ENCODE peak calls at places on chromosomes 7 and 10, in ten cellular contexts. V is caudate nucleus; X is ascending aorta; Z is neuronal stem cell; L is brain microvascular endothelial cell; P is DND-41; O is naive thymus-derived CD4-positive, alpha-beta T cell; H is cardiac muscle cell; K is A549; S is CD4-positive, CD25-positive, alpha-beta regulatory T cell. Y is an unnamed sample.

GRCh38 chr10:24256619-24257018 is 47.7 kb downstream of the KIAA1217 start:
- DNase-seq in V (no peak), X (no peak), Z (no peak), L (no peak), P (no peak), O (no peak), H (no peak), K (no peak), S (no peak), Y (no peak)

GRCh38 chr7:46215987-46216567 is 295.0 kb upstream of the IGFBP3 start:
- DNase-seq in V (no peak), X (no peak), Z (peak), L (no peak), P (no peak), O (no peak), H (peak), K (no peak), S (no peak), Y (peak)

GRCh38 chr10:29932991-29933390 is 126.4 kb downstream of the JCAD start:
- DNase-seq in V (no peak), X (no peak), Z (no peak), L (no peak), P (no peak), O (no peak), H (no peak), K (no peak), S (no peak), Y (no peak)

GRCh38 chr10:124372906-124373305 is 45.8 kb downstream of the OAT start:
- DNase-seq in V (no peak), X (no peak), Z (no peak), L (no peak), P (no peak), O (no peak), H (no peak), K (no peak), S (no peak), Y (no peak)

GRCh38 chr7:130294314-130294713 is 1.4 kb downstream of the CPA4 start:
- DNase-seq in V (no peak), X (no peak), Z (no peak), L (no peak), P (peak), O (no peak), H (no peak), K (no peak), S (no peak), Y (peak)

GRCh38 chr10:45058580-45058979 is 57.9 kb downstream of the ZNF22 start:
- DNase-seq in V (no peak), X (no peak), Z (no peak), L (no peak), P (no peak), O (no peak), H (peak), K (no peak), S (no peak), Y (no peak)

GRCh38 chr10:108037061-108037460 is 872.6 kb upstream of the SORCS1 start:
- DNase-seq in V (no peak), X (no peak), Z (no peak), L (no peak), P (no peak), O (no peak), H (no peak), K (no peak), S (no peak), Y (no peak)

GRCh38 chr7:80047856-80048459 is 86.7 kb upstream of the GNAI1 start:
- DNase-seq in V (no peak), X (no peak), Z (no peak), L (no peak), P (no peak), O (no peak), H (peak), K (peak), S (peak), Y (no peak)

GRCh38 chr7:2894118-2894940 is 50.2 kb upstream of the GNA12 start:
- DNase-seq in V (no peak), X (no peak), Z (no peak), L (no peak), P (peak), O (peak), H (no peak), K (no peak), S (peak), Y (no peak)

GRCh38 chr7:84997626-84998025 is 189.2 kb downstream of the SEMA3D start:
- DNase-seq in V (no peak), X (no peak), Z (no peak), L (no peak), P (no peak), O (no peak), H (no peak), K (no peak), S (no peak), Y (no peak)

GRCh38 chr10:70234668-70235447 is 1.6 kb upstream of the PPA1 start:
- DNase-seq in V (no peak), X (no peak), Z (no peak), L (peak), P (no peak), O (no peak), H (peak), K (no peak), S (no peak), Y (no peak)

GRCh38 chr7:139457153-139457946 is 26.1 kb downstream of the KLRG2 start:
- DNase-seq in V (no peak), X (no peak), Z (no peak), L (no peak), P (no peak), O (no peak), H (peak), K (no peak), S (no peak), Y (no peak)

GRCh38 chr10:101574354-101574753 is 13.7 kb downstream of the POLL start:
- DNase-seq in V (no peak), X (no peak), Z (no peak), L (no peak), P (no peak), O (no peak), H (no peak), K (no peak), S (no peak), Y (no peak)

GRCh38 chr7:104791065-104791464 is 222.9 kb upstream of the KMT2E start:
- DNase-seq in V (no peak), X (no peak), Z (no peak), L (peak), P (no peak), O (no peak), H (peak), K (no peak), S (no peak), Y (peak)

GRCh38 chr10:12659706-12660105 is 310.4 kb downstream of the CAMK1D start:
- DNase-seq in V (no peak), X (no peak), Z (no peak), L (no peak), P (no peak), O (no peak), H (no peak), K (no peak), S (no peak), Y (no peak)

GRCh38 chr10:131126321-131127121 is 185.0 kb downstream of the TCERG1L start:
- DNase-seq in V (no peak), X (no peak), Z (no peak), L (no peak), P (peak), O (peak), H (no peak), K (no peak), S (no peak), Y (no peak)

GRCh38 chr10:1116051-1116450 is 59.9 kb downstream of the WDR37 start:
- DNase-seq in V (no peak), X (peak), Z (no peak), L (no peak), P (no peak), O (no peak), H (no peak), K (no peak), S (no peak), Y (no peak)

GRCh38 chr10:127349737-127350136 is 153.3 kb upstream of the INSYN2A start:
- DNase-seq in V (no peak), X (no peak), Z (no peak), L (no peak), P (no peak), O (no peak), H (no peak), K (no peak), S (no peak), Y (no peak)

GRCh38 chr10:92897916-92898315 is 49.6 kb downstream of the EXOC6 start:
- DNase-seq in V (no peak), X (no peak), Z (no peak), L (no peak), P (no peak), O (no peak), H (no peak), K (no peak), S (no peak), Y (no peak)

GRCh38 chr10:102804382-102804781 is 32.8 kb downstream of the CYP17A1 start:
- DNase-seq in V (no peak), X (no peak), Z (no peak), L (no peak), P (no peak), O (no peak), H (no peak), K (no peak), S (no peak), Y (no peak)

GRCh38 chr7:2510909-2511768 is 8.4 kb upstream of the LFNG start:
- DNase-seq in V (no peak), X (no peak), Z (no peak), L (no peak), P (no peak), O (peak), H (no peak), K (no peak), S (peak), Y (no peak)

GRCh38 chr10:5545426-5545777 is 20.6 kb downstream of the CALML3 start:
- DNase-seq in V (no peak), X (no peak), Z (no peak), L (no peak), P (no peak), O (no peak), H (no peak), K (no peak), S (no peak), Y (no peak)

GRCh38 chr7:155205368-155206285 is 92.1 kb upstream of the INSIG1 start:
- DNase-seq in V (no peak), X (peak), Z (no peak), L (peak), P (peak), O (peak), H (peak), K (peak), S (peak), Y (peak)

GRCh38 chr7:113582471-113582870 is 336.3 kb downstream of the PPP1R3A start:
- DNase-seq in V (no peak), X (no peak), Z (no peak), L (peak), P (no peak), O (no peak), H (no peak), K (no peak), S (no peak), Y (peak)

GRCh38 chr10:97023401-97024180 is 162.2 kb downstream of the SLIT1 start:
- DNase-seq in V (no peak), X (peak), Z (no peak), L (no peak), P (no peak), O (no peak), H (peak), K (no peak), S (no peak), Y (no peak)

GRCh38 chr10:128059266-128059850 is 66.9 kb downstream of the MKI67 start:
- DNase-seq in V (no peak), X (peak), Z (no peak), L (no peak), P (no peak), O (no peak), H (no peak), K (no peak), S (no peak), Y (no peak)

GRCh38 chr10:84540617-84541288 is 212.4 kb downstream of the CCSER2 start:
- DNase-seq in V (no peak), X (peak), Z (peak), L (peak), P (peak), O (peak), H (peak), K (peak), S (peak), Y (no peak)

GRCh38 chr10:106571216-106571954 is 593.1 kb downstream of the SORCS1 start:
- DNase-seq in V (peak), X (no peak), Z (peak), L (peak), P (no peak), O (no peak), H (peak), K (no peak), S (no peak), Y (no peak)

GRCh38 chr10:96921655-96922054 is 89.6 kb downstream of the LCOR start:
- DNase-seq in V (no peak), X (no peak), Z (no peak), L (no peak), P (no peak), O (no peak), H (no peak), K (no peak), S (no peak), Y (no peak)

GRCh38 chr7:27095050-27095896 is 527 bp downstream of the HOXA1 start:
- DNase-seq in V (no peak), X (no peak), Z (peak), L (no peak), P (no peak), O (no peak), H (no peak), K (no peak), S (no peak), Y (no peak)

GRCh38 chr7:80719261-80719660 is 80.8 kb downstream of the CD36 start:
- DNase-seq in V (no peak), X (no peak), Z (no peak), L (peak), P (no peak), O (no peak), H (no peak), K (no peak), S (no peak), Y (peak)

GRCh38 chr7:128117691-128118090 is 86.5 kb upstream of the LRRC4 start:
- DNase-seq in V (no peak), X (peak), Z (no peak), L (no peak), P (no peak), O (no peak), H (no peak), K (no peak), S (no peak), Y (no peak)

GRCh38 chr7:142795339-142795863 is 24.6 kb downstream of the PRSS2 start:
- DNase-seq in V (no peak), X (peak), Z (no peak), L (no peak), P (peak), O (peak), H (no peak), K (no peak), S (peak), Y (no peak)

GRCh38 chr10:44278669-44279337 is 106.1 kb downstream of the CXCL12 start:
- DNase-seq in V (no peak), X (no peak), Z (no peak), L (no peak), P (no peak), O (no peak), H (no peak), K (peak), S (no peak), Y (no peak)

GRCh38 chr10:35356725-35357092 is 20.4 kb downstream of the CCNY start:
- DNase-seq in V (no peak), X (no peak), Z (no peak), L (no peak), P (peak), O (no peak), H (no peak), K (no peak), S (no peak), Y (no peak)

GRCh38 chr7:12951397-12951801 is 264.0 kb downstream of the ARL4A start:
- DNase-seq in V (no peak), X (no peak), Z (no peak), L (peak), P (no peak), O (no peak), H (peak), K (peak), S (no peak), Y (no peak)

GRCh38 chr7:116142850-116143249 is 67.5 kb upstream of the TES start:
- DNase-seq in V (no peak), X (no peak), Z (no peak), L (no peak), P (peak), O (no peak), H (no peak), K (no peak), S (peak), Y (no peak)

GRCh38 chr10:94211187-94211529 is 151.6 kb downstream of the NOC3L start:
- DNase-seq in V (no peak), X (no peak), Z (no peak), L (no peak), P (no peak), O (no peak), H (no peak), K (no peak), S (no peak), Y (no peak)

GRCh38 chr10:44517635-44518034 is 132.7 kb upstream of the CXCL12 start:
- DNase-seq in V (no peak), X (no peak), Z (no peak), L (no peak), P (peak), O (no peak), H (no peak), K (no peak), S (no peak), Y (no peak)

GRCh38 chr10:58513189-58514101 is 773 bp downstream of the BICC1 start:
- DNase-seq in V (no peak), X (peak), Z (peak), L (peak), P (no peak), O (no peak), H (peak), K (peak), S (no peak), Y (no peak)
- H3K27ac ChIP-seq in V (no peak), X (peak), Z (no peak), L (peak), P (no peak), O (no peak), H (peak), K (peak), S (no peak), Y (peak)

DNA sequence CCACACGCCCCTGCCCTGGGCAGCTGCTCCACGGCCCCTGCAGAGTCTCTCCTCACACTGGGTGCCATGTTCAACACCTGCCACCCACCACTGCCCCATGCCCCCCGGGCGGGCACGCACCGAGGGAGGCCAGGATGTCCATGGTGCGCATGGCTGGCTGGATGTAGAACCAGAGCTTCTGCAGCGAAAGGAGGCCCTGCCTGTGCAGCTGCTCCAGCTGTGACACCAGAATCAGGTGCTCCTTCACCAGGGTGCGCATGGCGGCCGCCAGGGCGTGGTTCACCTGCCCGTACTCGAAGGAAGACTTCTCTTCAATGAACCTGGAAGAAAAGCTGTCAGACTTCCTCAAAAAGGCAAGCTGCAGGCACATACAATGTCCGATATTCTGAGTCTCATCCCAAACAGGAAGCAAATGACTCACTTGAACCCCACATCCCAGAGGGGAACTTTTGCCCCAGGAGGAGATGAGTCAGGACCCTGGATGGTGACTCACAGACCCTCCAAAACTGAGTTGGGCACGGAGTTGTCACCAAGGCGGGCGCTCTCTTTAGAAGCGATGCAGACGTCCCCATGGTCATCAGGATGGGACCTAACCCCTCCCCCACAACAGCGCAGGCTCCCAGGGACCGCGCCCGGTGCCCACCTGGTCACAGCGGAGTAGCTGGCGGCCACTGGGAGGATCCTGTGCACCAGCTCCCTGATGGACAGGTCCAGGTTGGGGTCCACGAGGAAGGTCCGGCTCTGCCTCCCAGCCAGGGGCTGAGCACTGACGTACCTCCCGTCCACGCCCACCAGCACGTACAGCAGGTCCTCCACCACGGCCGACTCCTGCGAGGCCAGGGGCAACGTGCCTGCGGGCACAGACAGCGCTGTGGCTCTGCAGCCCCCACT is 15.5 kb downstream of the TUBGCP2 start:
- DNase-seq in V (no peak), X (no peak), Z (no peak), L (peak), P (no peak), O (no peak), H (peak), K (peak), S (no peak), Y (no peak)
- H3K27ac ChIP-seq in V (no peak), X (peak), Z (no peak), L (no peak), P (no peak), O (no peak), H (no peak), K (no peak), S (no peak), Y (peak)

DNA sequence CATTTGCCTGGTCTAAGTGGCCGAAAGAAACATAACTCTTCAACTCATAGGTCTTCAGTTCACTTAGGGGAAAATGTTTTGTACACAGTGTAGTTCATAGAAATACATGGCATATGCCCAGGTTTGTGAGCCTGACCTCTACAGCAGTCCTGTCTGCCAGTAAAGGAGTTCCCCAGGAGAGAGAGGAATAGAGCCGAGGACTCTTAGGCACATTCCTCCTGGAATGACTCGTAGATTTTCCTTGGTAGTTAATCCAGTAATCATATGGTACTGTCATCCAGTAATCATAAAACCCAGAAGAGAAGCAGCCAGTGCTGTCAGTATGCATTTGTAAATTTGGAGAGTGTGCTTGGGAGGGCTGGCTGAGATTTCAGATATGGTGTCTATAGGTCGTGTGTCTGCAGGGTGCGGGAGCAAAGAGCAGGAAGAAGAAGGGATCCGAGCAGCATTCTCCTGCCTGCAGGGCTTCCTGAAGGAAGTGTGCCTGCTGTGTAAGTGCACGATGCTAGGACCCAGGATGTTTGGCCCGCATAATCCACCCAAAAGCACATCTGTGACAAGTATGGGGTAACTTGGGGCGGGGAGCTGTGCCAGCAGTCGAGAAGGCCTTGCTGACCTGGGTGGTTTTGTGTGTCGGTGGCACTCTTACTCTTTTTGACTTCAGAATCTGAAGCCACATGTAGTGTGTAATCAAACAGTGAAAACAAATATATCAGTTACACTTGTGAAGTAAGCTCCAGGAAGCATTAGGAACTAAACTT is 13.9 kb downstream of the EIF4H start:
- DNase-seq in V (no peak), X (no peak), Z (no peak), L (no peak), P (no peak), O (no peak), H (peak), K (no peak), S (no peak), Y (no peak)
- H3K27ac ChIP-seq in V (no peak), X (no peak), Z (no peak), L (no peak), P (no peak), O (no peak), H (peak), K (no peak), S (no peak), Y (peak)

GRCh38 chr7:49295136-49295535 is 370.8 kb downstream of the CDC14C start:
- DNase-seq in V (no peak), X (no peak), Z (no peak), L (no peak), P (no peak), O (no peak), H (peak), K (no peak), S (no peak), Y (peak)
- H3K27ac ChIP-seq in V (no peak), X (no peak), Z (no peak), L (no peak), P (no peak), O (no peak), H (no peak), K (no peak), S (no peak), Y (peak)

DNA sequence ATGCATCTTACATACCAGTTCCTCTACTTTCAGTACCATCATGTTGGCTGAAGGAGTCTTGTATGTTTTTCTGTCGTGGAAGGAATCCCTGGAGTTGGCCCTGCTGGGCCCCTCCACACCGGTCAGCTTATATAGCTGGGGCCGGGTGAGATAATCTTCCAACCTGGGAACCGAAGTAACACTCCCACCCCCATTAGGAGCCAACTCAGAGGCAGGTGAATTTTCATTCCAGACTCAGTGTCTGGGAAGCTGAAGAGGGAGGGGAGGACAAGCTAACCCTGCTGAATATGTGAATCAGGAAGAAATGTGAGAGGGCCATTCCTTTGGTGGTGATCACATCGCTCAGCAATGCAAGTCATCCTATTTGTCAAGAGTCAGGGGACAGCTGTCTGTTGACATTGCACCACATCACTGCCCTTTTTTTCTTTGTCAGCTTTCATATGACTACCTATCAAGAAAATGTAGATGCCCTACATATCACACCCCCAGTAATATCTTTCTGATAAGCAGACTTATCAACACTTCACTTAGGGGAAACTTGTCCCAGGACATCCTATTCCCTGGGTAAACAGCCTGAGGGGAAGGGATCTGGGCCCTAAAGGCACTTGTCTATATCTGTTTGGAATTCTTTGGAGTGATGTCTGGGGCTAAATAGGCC is at the start of gene ANKRD1:
- DNase-seq in V (no peak), X (peak), Z (peak), L (peak), P (no peak), O (no peak), H (peak), K (peak), S (no peak), Y (peak)
- H3K27ac ChIP-seq in V (no peak), X (no peak), Z (peak), L (peak), P (peak), O (no peak), H (peak), K (peak), S (no peak), Y (peak)

Y was measured in epithelial cell of prostate.